ENCODE peak calls at places on chromosomes 7 and 10, in nine cellular contexts. W is uterus, C is gastrocnemius medialis, U is body of pancreas, X is stomach, J is testis, E is right lobe of liver, L is K562, V is sigmoid colon. H is an unnamed sample.

GRCh38 chr7:144531181-144531580 is 127.7 kb upstream of the NOBOX start:
- DNase-seq in W (no peak), C (no peak), U (no peak), X (no peak), J (no peak), E (no peak), L (no peak), V (no peak), H (no peak)

GRCh38 chr7:106840342-106840741 is 24.7 kb upstream of the PIK3CG start:
- DNase-seq in W (no peak), C (no peak), U (no peak), X (no peak), J (no peak), E (no peak), L (no peak), V (no peak), H (no peak)

GRCh38 chr7:945147-945555 is 9.3 kb downstream of the ADAP1 start:
- DNase-seq in W (no peak), C (no peak), U (no peak), X (no peak), J (no peak), E (peak; percentile 43), L (no peak), V (peak; percentile 51), H (no peak)

GRCh38 chr7:40755438-40755837 is 620.6 kb downstream of the SUGCT start:
- DNase-seq in W (no peak), C (no peak), U (no peak), X (no peak), J (no peak), E (peak; percentile 72), L (no peak), V (no peak), H (no peak)

GRCh38 chr10:90591629-90592028 is 266.2 kb downstream of the HTR7 start:
- DNase-seq in W (no peak), C (no peak), U (no peak), X (no peak), J (no peak), E (no peak), L (no peak), V (no peak), H (no peak)

GRCh38 chr10:113300628-113301027 is 252.2 kb upstream of the HABP2 start:
- DNase-seq in W (no peak), C (no peak), U (no peak), X (no peak), J (no peak), E (no peak), L (no peak), V (no peak), H (no peak)

GRCh38 chr10:133162178-133162909 is 2.3 kb downstream of the KNDC1 start:
- DNase-seq in W (no peak), C (no peak), U (no peak), X (no peak), J (peak; percentile 85), E (peak; percentile 80), L (no peak), V (no peak), H (peak; percentile 83)

GRCh38 chr10:106655165-106655564 is 509.3 kb downstream of the SORCS1 start:
- DNase-seq in W (no peak), C (no peak), U (no peak), X (no peak), J (no peak), E (no peak), L (no peak), V (no peak), H (no peak)

GRCh38 chr7:24702674-24703235 is 54.5 kb downstream of the GSDME start:
- DNase-seq in W (no peak), C (no peak), U (no peak), X (no peak), J (no peak), E (no peak), L (no peak), V (no peak), H (no peak)

GRCh38 chr10:12177642-12178041 is 18.0 kb downstream of the NUDT5 start:
- DNase-seq in W (no peak), C (no peak), U (no peak), X (no peak), J (no peak), E (no peak), L (no peak), V (no peak), H (no peak)

GRCh38 chr7:50156163-50156562 is 63.1 kb upstream of the ZPBP start:
- DNase-seq in W (no peak), C (no peak), U (no peak), X (no peak), J (no peak), E (no peak), L (no peak), V (no peak), H (no peak)

GRCh38 chr10:30986027-30986672 is 45.5 kb downstream of the ZNF438 start:
- DNase-seq in W (no peak), C (no peak), U (no peak), X (no peak), J (no peak), E (no peak), L (no peak), V (no peak), H (no peak)

GRCh38 chr7:73718905-73719805 is at the start of gene STX1A:
- DNase-seq in W (no peak), C (peak; percentile 62), U (peak; percentile 79), X (peak; percentile 77), J (peak; percentile 75), E (peak; percentile 79), L (peak; percentile 97), V (peak; percentile 84), H (peak; percentile 68)

GRCh38 chr7:73719806-73720169 is 319 bp upstream of the STX1A start:
- DNase-seq in W (no peak), C (no peak), U (no peak), X (no peak), J (no peak), E (no peak), L (no peak), V (no peak), H (peak; percentile 49)

GRCh38 chr7:73723813-73724212 is 4.3 kb upstream of the STX1A start:
- DNase-seq in W (no peak), C (no peak), U (no peak), X (no peak), J (no peak), E (no peak), L (no peak), V (no peak), H (no peak)

GRCh38 chr7:73722785-73723184 is 3.3 kb upstream of the STX1A start:
- DNase-seq in W (no peak), C (no peak), U (no peak), X (no peak), J (no peak), E (no peak), L (no peak), V (no peak), H (no peak)

GRCh38 chr7:73721237-73721848 is 1.9 kb upstream of the STX1A start:
- DNase-seq in W (no peak), C (peak; percentile 91), U (peak; percentile 95), X (peak; percentile 90), J (peak; percentile 91), E (peak; percentile 92), L (no peak), V (peak; percentile 89), H (peak; percentile 76)
- TF ChIP-seq POLR2A in W (no peak), C (no peak), U (no peak), X (no peak), J (no peak), E (no peak), L (no peak), V (no peak), H (no peak)

GRCh38 chr10:9061871-9062270 is 1007.4 kb downstream of the GATA3 start:
- DNase-seq in W (no peak), C (no peak), U (no peak), X (no peak), J (no peak), E (no peak), L (no peak), V (no peak), H (no peak)

GRCh38 chr10:9056521-9056920 is 1002.0 kb downstream of the GATA3 start:
- DNase-seq in W (no peak), C (no peak), U (no peak), X (no peak), J (no peak), E (no peak), L (no peak), V (no peak), H (no peak)

GRCh38 chr10:9066152-9066551 is 1011.7 kb downstream of the GATA3 start:
- DNase-seq in W (no peak), C (no peak), U (no peak), X (no peak), J (no peak), E (no peak), L (no peak), V (no peak), H (no peak)

DNA sequence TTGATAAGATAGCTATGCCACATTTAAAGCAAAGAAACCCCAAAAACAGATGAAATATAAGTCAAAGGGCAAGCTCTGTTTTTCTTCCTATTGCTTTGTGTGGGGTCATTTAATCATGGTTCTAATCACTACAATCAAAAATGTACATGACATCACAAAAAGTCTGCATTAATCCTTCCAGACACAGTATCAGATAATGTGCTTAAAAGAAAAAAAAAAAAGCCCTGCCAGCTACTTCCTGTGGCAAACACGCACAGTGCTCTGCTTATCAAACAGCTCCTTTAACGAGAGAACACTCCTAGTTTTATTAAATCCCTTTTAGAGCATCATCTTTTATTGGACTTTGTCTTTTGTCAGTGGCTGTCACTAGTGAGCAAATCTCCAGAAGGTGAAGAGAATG is 1005.8 kb downstream of the GATA3 start:
- DNase-seq in W (no peak), C (no peak), U (no peak), X (no peak), J (no peak), E (no peak), L (no peak), V (no peak), H (no peak)
- H3K4me3 ChIP-seq in W (no peak overlapping the region), C (no peak overlapping the region), U (no peak overlapping the region), X (no peak overlapping the region), J (no peak overlapping the region), E (no peak overlapping the region), L (no peak overlapping the region), V (no peak overlapping the region), H (no peak overlapping the region)

DNA sequence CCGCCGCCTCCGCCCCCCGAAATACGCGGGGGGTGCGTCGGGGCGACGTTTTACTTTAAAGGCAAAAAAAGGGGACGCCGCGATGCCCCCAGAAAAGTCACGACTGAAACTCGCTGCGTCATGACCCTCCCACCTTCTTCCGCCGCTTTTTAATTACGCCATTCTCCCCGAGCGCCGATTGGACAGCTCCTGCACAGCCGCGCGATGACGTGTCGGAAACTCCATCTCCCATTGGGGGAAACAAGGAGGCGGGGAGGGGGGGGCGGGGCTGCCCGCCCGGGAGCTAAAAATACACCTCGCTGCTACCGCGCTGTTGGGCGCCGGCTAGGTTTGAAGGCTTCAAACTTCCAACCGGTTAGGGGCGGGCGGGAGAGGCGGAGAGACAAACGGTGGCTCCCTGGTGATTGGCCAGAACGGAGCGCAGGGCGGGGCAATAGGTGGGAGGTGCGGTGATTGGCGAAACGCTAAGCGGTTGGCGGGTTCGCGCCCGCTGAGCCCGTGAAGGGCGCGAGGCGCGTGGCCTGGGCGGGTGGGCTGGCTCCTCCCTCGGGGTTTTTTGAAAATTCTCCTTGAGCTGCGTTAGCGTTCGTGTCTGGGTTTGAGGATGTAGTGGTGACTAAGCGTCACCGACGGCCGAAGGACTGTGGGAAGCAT is at the start of gene RHEB:
- DNase-seq in W (peak; percentile 99), C (peak; percentile 99), U (peak; percentile 99), X (peak; percentile 98), J (peak; percentile 99), E (peak; percentile 99), L (peak; percentile 99), V (peak; percentile 100), H (peak; percentile 99)
- TF ChIP-seq POLR2A in W (peak; percentile 51), C (peak; percentile 56), U (peak; percentile 49), X (no peak), J (peak; percentile 9), E (no peak), L (peak; percentile 61), V (peak; percentile 47), H (no peak)

GRCh38 chr7:47538846-47539311 is 43.0 kb downstream of the TNS3 start:
- DNase-seq in W (no peak), C (no peak), U (no peak), X (peak; percentile 40), J (no peak), E (no peak), L (no peak), V (no peak), H (no peak)
- H3K4me3 ChIP-seq in W (no peak overlapping the region), C (no peak overlapping the region), U (no peak overlapping the region), X (no peak overlapping the region), J (no peak overlapping the region), E (no peak overlapping the region), L (no peak overlapping the region), V (no peak overlapping the region), H (no peak overlapping the region)

H was measured in adrenal gland.